ENCODE peak calls at places on chromosomes 4 and X, in six cellular contexts. H is Karpas-422, Y is aorta, E is colonic mucosa, W is left ventricle myocardium inferior, Q is cardiac muscle cell. N is an unnamed sample.

GRCh38 chr4:141131738-141132688 is 1.3 kb downstream of the RNF150 start:
- DNase-seq in E (peak; percentile 19), H (no peak), W (peak; percentile 32), Y (peak; percentile 62), Q (peak; percentile 53), N (peak; percentile 24)

GRCh38 chr4:111800551-111800950 is 344.7 kb upstream of the FAM241A start:
- DNase-seq in E (no peak), H (no peak), Y (no peak), Q (no peak), W (no peak), N (no peak)

GRCh38 chrX:78945186-78945912 is at the start of gene P2RY10:
- DNase-seq in Q (no peak), E (no peak), Y (no peak), W (no peak), H (peak; percentile 76), N (no peak)

GRCh38 chr4:6277935-6278800 is 8.5 kb downstream of the WFS1 start:
- DNase-seq in W (no peak), Y (no peak), E (no peak), Q (no peak), H (no peak), N (no peak)

GRCh38 chr4:29852537-29852936 is 867.6 kb upstream of the PCDH7 start:
- DNase-seq in Y (no peak), H (no peak), Q (no peak), E (no peak), W (no peak), N (no peak)

GRCh38 chr4:157885785-157886184 is 287.0 kb downstream of the GASK1B start:
- DNase-seq in Y (no peak), W (no peak), H (no peak), Q (no peak), E (no peak), N (no peak)

GRCh38 chr4:14520171-14520570 is 482.1 kb upstream of the CPEB2 start:
- DNase-seq in Q (no peak), Y (no peak), W (no peak), E (no peak), H (no peak), N (no peak)

GRCh38 chr4:134777626-134778025 is 576.0 kb upstream of the PABPC4L start:
- DNase-seq in E (no peak), Q (peak; percentile 49), H (no peak), W (no peak), Y (no peak), N (no peak)

GRCh38 chrX:46876901-46877300 is 35.3 kb upstream of the JADE3 start:
- DNase-seq in Q (no peak), Y (no peak), E (no peak), H (no peak), W (no peak), N (no peak)

GRCh38 chr4:69730002-69730401 is 30.4 kb downstream of the SULT1B1 start:
- DNase-seq in E (no peak), W (no peak), Q (no peak), H (no peak), Y (no peak), N (no peak)

GRCh38 chr4:150581611-150582010 is 340 bp upstream of the MAB21L2 start:
- DNase-seq in Q (peak; percentile 58), W (no peak), Y (no peak), E (peak; percentile 50), H (no peak), N (no peak)

GRCh38 chrX:574355-574754 is 56.2 kb upstream of the SHOX start:
- DNase-seq in H (no peak), Y (no peak), W (no peak), Q (no peak), E (no peak), N (no peak)

GRCh38 chr4:149140841-149141240 is 674.8 kb downstream of the IQCM start:
- DNase-seq in W (no peak), E (no peak), Y (no peak), H (no peak), Q (no peak), N (no peak)

GRCh38 chrX:17038681-17039161 is 92.3 kb downstream of the REPS2 start:
- DNase-seq in Q (peak; percentile 53), W (no peak), H (no peak), Y (no peak), E (no peak), N (no peak)

GRCh38 chrX:43467608-43468234 is 188.4 kb upstream of the MAOA start:
- DNase-seq in W (no peak), Y (no peak), H (peak; percentile 71), E (no peak), Q (no peak), N (no peak)

GRCh38 chr4:99723555-99724450 is 66.2 kb upstream of the C4orf54 start:
- DNase-seq in E (peak; percentile 54), Q (no peak), W (peak; percentile 58), H (peak; percentile 61), Y (peak; percentile 72), N (peak; percentile 76)

GRCh38 chr4:158163941-158164665 is 8.7 kb downstream of the GASK1B start:
- DNase-seq in Q (no peak), E (no peak), W (no peak), H (no peak), Y (no peak), N (no peak)

GRCh38 chr4:101238706-101239105 is 108.6 kb downstream of the PPP3CA start:
- DNase-seq in W (no peak), E (no peak), H (no peak), Y (no peak), Q (no peak), N (no peak)

GRCh38 chr4:102843938-102844337 is 16.6 kb upstream of the UBE2D3 start:
- DNase-seq in E (no peak), H (no peak), Y (no peak), Q (no peak), W (no peak), N (no peak)

GRCh38 chr4:76697129-76697803 is 200.7 kb downstream of the SOWAHB start:
- DNase-seq in W (no peak), Y (no peak), Q (no peak), H (no peak), E (no peak), N (no peak)

GRCh38 chr4:97531351-97531750 is 611.9 kb downstream of the STPG2 start:
- DNase-seq in H (no peak), Y (no peak), E (no peak), Q (no peak), W (no peak), N (no peak)

GRCh38 chrX:40170830-40171512 is 73.2 kb upstream of the BCOR start:
- DNase-seq in W (no peak), E (peak; percentile 37), Y (no peak), H (no peak), Q (peak; percentile 56), N (no peak)

GRCh38 chr4:158056689-158057245 is 116.1 kb downstream of the GASK1B start:
- DNase-seq in W (no peak), H (no peak), Q (peak; percentile 42), E (no peak), Y (no peak), N (no peak)

GRCh38 chr4:120870279-120870673 is 52.2 kb downstream of the PRDM5 start:
- DNase-seq in H (peak; percentile 46), Y (no peak), W (no peak), E (peak; percentile 35), Q (no peak), N (no peak)

GRCh38 chr4:2924765-2925301 is 38.4 kb downstream of the NOP14 start:
- DNase-seq in E (no peak), W (no peak), H (no peak), Q (no peak), Y (peak; percentile 17), N (peak; percentile 36)

GRCh38 chr4:2924286-2924685 is 38.9 kb downstream of the NOP14 start:
- DNase-seq in Y (peak; percentile 21), Q (no peak), E (no peak), H (no peak), W (no peak), N (no peak)

GRCh38 chr4:2925496-2925895 is 37.7 kb downstream of the NOP14 start:
- DNase-seq in Q (no peak), H (no peak), E (no peak), Y (peak; percentile 32), W (no peak), N (no peak)

GRCh38 chr4:2923678-2924173 is 39.5 kb downstream of the NOP14 start:
- DNase-seq in Q (no peak), W (no peak), E (no peak), Y (peak; percentile 29), H (no peak), N (no peak)

GRCh38 chr4:2923141-2923551 is 40.1 kb downstream of the NOP14 start:
- DNase-seq in Y (no peak), Q (no peak), H (no peak), E (no peak), W (no peak), N (no peak)
- H3K27ac ChIP-seq in Y (no peak overlapping the region), Q (peak overlapping the region; percentile 64), H (no peak overlapping the region), E (no peak overlapping the region), W (peak overlapping the region; percentile 3), N (no peak overlapping the region)

GRCh38 chr4:174212061-174212460 is 71.4 kb downstream of the FBXO8 start:
- DNase-seq in Q (no peak), H (no peak), E (no peak), W (no peak), Y (no peak), N (no peak)
- H3K4me3 ChIP-seq in Q (peak overlapping the region; percentile 14), H (no peak overlapping the region), E (no peak overlapping the region), W (peak overlapping the region; percentile 2), Y (no peak overlapping the region), N (no peak overlapping the region)

GRCh38 chr4:18923496-18924161 is 902.1 kb upstream of the LCORL start:
- DNase-seq in Q (peak; percentile 38), Y (no peak), E (no peak), W (no peak), H (no peak), N (no peak)
- H3K9me3 ChIP-seq in Q (no peaks in the 10 kb centered on the region), Y (no peaks in the 10 kb centered on the region), E (no peaks in the 10 kb centered on the region), W (peaks cover 12% of the 10 kb centered on the region), H (peaks cover 35% of the 10 kb centered on the region), N (no peaks in the 10 kb centered on the region)

GRCh38 chrX:136112781-136113180 is 34.6 kb upstream of the FHL1 start:
- DNase-seq in E (no peak), Y (no peak), Q (no peak), W (no peak), H (no peak), N (no peak)

GRCh38 chrX:136112286-136112685 is 35.0 kb upstream of the FHL1 start:
- DNase-seq in E (no peak), Y (no peak), W (no peak), H (no peak), Q (no peak), N (no peak)

GRCh38 chrX:136115909-136116297 is 31.4 kb upstream of the FHL1 start:
- DNase-seq in Q (no peak), Y (no peak), E (no peak), H (no peak), W (no peak), N (no peak)

DNA sequence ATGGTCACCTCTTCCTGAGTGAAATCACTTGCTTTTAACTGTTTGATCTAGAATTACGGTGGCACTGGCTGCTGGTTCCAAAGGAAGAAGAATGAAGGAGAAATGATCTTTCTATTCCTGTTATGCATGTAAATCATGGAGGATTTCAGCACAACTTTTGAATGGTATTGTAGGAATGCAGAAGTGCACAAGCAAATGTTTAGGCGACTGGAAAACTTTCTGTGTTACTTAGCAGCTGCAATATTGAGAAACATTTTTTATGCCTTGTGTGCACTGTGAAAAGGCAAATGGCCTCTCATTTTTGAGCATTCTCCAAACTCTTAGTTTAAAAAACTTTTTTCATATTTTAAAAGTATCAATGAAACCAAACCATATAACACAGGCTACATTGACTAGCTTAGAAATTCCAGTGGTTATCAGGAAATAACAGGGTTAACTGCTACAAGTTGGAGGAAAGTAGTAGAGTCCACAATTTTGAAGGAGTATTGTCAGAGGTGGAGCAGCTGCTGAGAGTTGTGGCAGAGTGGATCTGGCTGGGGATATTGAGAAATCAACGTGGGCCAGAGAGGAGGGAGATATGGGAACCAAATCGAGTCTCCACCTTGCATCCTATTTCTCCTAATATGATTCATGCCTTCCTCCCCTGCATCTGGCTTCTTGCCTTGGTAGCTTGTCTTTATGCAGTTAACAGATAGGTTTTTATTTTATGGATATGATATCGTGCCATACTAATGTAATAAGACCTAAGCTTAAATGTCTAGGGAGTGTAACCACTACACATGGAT is 32.0 kb upstream of the FHL1 start:
- DNase-seq in Q (no peak), Y (no peak), H (no peak), W (no peak), E (no peak), N (no peak)
- H3K27ac ChIP-seq in Q (no peak overlapping the region), Y (peak overlapping the region; percentile 96), H (no peak overlapping the region), W (no peak overlapping the region), E (no peak overlapping the region), N (no peak overlapping the region)